ENCODE peak calls at places on chromosomes 4 and X, in four cellular contexts. M is effector CD4-positive, alpha-beta T cell; A is hypothalamus; L is lower leg skin. O is an unnamed sample.

GRCh38 chr4:84578540-84579409 is 4.2 kb upstream of the CDS1 start:
- DNase-seq in M (no peak), A (no peak), L (no peak), O (peak; percentile 62)

GRCh38 chr4:151862766-151863165 is 102.0 kb upstream of the GATB start:
- DNase-seq in M (no peak), A (no peak), L (no peak), O (no peak)

GRCh38 chr4:5888222-5888701 is 4.6 kb downstream of the CRMP1 start:
- DNase-seq in M (no peak), A (no peak), L (no peak), O (no peak)

GRCh38 chr4:142021761-142022160 is 385.4 kb downstream of the IL15 start:
- DNase-seq in M (no peak), A (no peak), L (no peak), O (no peak)

GRCh38 chr4:77586953-77587383 is 18.7 kb upstream of the CXCL13 start:
- DNase-seq in M (no peak), A (no peak), L (no peak), O (no peak)

GRCh38 chrX:119948381-119948780 is 4.8 kb upstream of the NKAP start:
- DNase-seq in M (no peak), A (no peak), L (no peak), O (no peak)

GRCh38 chr4:4599886-4600285 is 58.0 kb upstream of the STX18 start:
- DNase-seq in M (no peak), A (no peak), L (no peak), O (no peak)

GRCh38 chr4:150583287-150584197 is 1.6 kb downstream of the MAB21L2 start:
- DNase-seq in M (no peak), A (no peak), L (no peak), O (no peak)

GRCh38 chr4:179692251-179692650 is 2250.0 kb upstream of the AGA start:
- DNase-seq in M (no peak), A (no peak), L (no peak), O (no peak)

GRCh38 chr4:169132561-169133305 is 122.7 kb upstream of the CBR4 start:
- DNase-seq in M (no peak), A (no peak), L (no peak), O (no peak)

GRCh38 chr4:170854097-170854496 is 764.3 kb upstream of the AADAT start:
- DNase-seq in M (no peak), A (no peak), L (no peak), O (no peak)

GRCh38 chr4:14916554-14917304 is 85.6 kb upstream of the CPEB2 start:
- DNase-seq in M (no peak), A (no peak), L (peak; percentile 67), O (no peak)

GRCh38 chrX:109890910-109891502 is 111.9 kb upstream of the TMEM164 start:
- DNase-seq in M (peak; percentile 28), A (no peak), L (no peak), O (peak; percentile 66)

GRCh38 chr4:39256436-39256835 is 74.1 kb downstream of the WDR19 start:
- DNase-seq in M (no peak), A (no peak), L (no peak), O (no peak)

GRCh38 chrX:20506739-20507138 is 240.0 kb upstream of the RPS6KA3 start:
- DNase-seq in M (no peak), A (no peak), L (no peak), O (no peak)

GRCh38 chr4:26022346-26022891 is 108.4 kb downstream of the SMIM20 start:
- DNase-seq in M (no peak), A (no peak), L (no peak), O (peak; percentile 37)

GRCh38 chr4:82223715-82224114 is 150.1 kb downstream of the HNRNPD start:
- DNase-seq in M (no peak), A (no peak), L (peak; percentile 61), O (peak; percentile 51)

GRCh38 chrX:34658316-34658715 is 1.2 kb upstream of the TMEM47 start:
- DNase-seq in M (no peak), A (no peak), L (no peak), O (no peak)

GRCh38 chr4:152316969-152317368 is 218.9 kb downstream of the FBXW7 start:
- DNase-seq in M (no peak), A (no peak), L (no peak), O (no peak)

GRCh38 chr4:28009541-28009940 is 1148.9 kb downstream of the STIM2 start:
- DNase-seq in M (no peak), A (no peak), L (no peak), O (no peak)

GRCh38 chrX:150504399-150505186 is 63.8 kb upstream of the MTM1 start:
- DNase-seq in M (no peak), A (no peak), L (no peak), O (no peak)

GRCh38 chrX:131747173-131747572 is 203.3 kb downstream of the OR13H1 start:
- DNase-seq in M (peak; percentile 60), A (no peak), L (no peak), O (no peak)

GRCh38 chr4:11614426-11614825 is 185.7 kb upstream of the HS3ST1 start:
- DNase-seq in M (no peak), A (no peak), L (no peak), O (no peak)

GRCh38 chr4:168569909-168570276 is 73.0 kb downstream of the PALLD start:
- DNase-seq in M (no peak), A (no peak), L (no peak), O (no peak)

GRCh38 chr4:3313139-3313538 is 20.3 kb downstream of the RGS12 start:
- DNase-seq in M (no peak), A (no peak), L (no peak), O (no peak)

O was measured in testis.